ENCODE peak calls at places on chromosome 11, in four cellular contexts. B is GM12878, Q is K562, K is HepG2. I is an unnamed sample.

GRCh38 chr11:47372422-47372821 is 5.9 kb downstream of the SPI1 start:
- DNase-seq in B (no peak), Q (no peak), K (no peak), I (no peak)

GRCh38 chr11:44327730-44328691 is 18.1 kb upstream of the ALX4 start:
- DNase-seq in B (no peak), Q (no peak), K (no peak), I (no peak)

GRCh38 chr11:10938231-10938630 is 80.4 kb upstream of the ZBED5 start:
- DNase-seq in B (no peak), Q (no peak), K (no peak), I (no peak)

GRCh38 chr11:131301306-131301705 is 69.1 kb upstream of the NTM start:
- DNase-seq in B (no peak), Q (no peak), K (no peak), I (no peak)

GRCh38 chr11:121829159-121829643 is 286.8 kb downstream of the BLID start:
- DNase-seq in B (no peak), Q (no peak), K (no peak), I (no peak)

GRCh38 chr11:131052367-131052766 is 136.1 kb upstream of the SNX19 start:
- DNase-seq in B (no peak), Q (no peak), K (no peak), I (no peak)

GRCh38 chr11:134416726-134417125 is 4.7 kb upstream of the B3GAT1 start:
- DNase-seq in B (no peak), Q (no peak), K (no peak), I (no peak)

GRCh38 chr11:91243065-91243464 is 981.6 kb upstream of the FAT3 start:
- DNase-seq in B (no peak), Q (no peak), K (no peak), I (no peak)

GRCh38 chr11:66003291-66003690 is 988 bp downstream of the BANF1 start:
- DNase-seq in B (no peak), Q (no peak), K (no peak), I (no peak)

GRCh38 chr11:30046211-30046945 is 29.5 kb upstream of the KCNA4 start:
- DNase-seq in B (no peak), Q (no peak), K (no peak), I (peak; percentile 85)

GRCh38 chr11:103420593-103420992 is 311.4 kb downstream of the DYNC2H1 start:
- DNase-seq in B (no peak), Q (no peak), K (no peak), I (no peak)

GRCh38 chr11:102007567-102008437 is 39.4 kb upstream of the CFAP300 start:
- DNase-seq in B (peak; percentile 1), Q (peak; percentile 31), K (peak; percentile 88), I (peak; percentile 76)

GRCh38 chr11:130582994-130583393 is 134.5 kb downstream of the ADAMTS15 start:
- DNase-seq in B (no peak), Q (no peak), K (no peak), I (no peak)

GRCh38 chr11:33735426-33736147 is 636 bp downstream of the CD59 start:
- DNase-seq in B (peak; percentile 37), Q (no peak), K (peak; percentile 34), I (peak; percentile 52)

GRCh38 chr11:96905084-96905641 is 515.4 kb downstream of the JRKL start:
- DNase-seq in B (no peak), Q (no peak), K (no peak), I (no peak)

GRCh38 chr11:119755351-119756071 is 26.5 kb upstream of the NECTIN1 start:
- DNase-seq in B (no peak), Q (peak; percentile 15), K (no peak), I (no peak)

GRCh38 chr11:57426754-57427691 is at the start of gene SLC43A3:
- DNase-seq in B (peak; percentile 41), Q (peak; percentile 93), K (peak; percentile 19), I (peak; percentile 88)

GRCh38 chr11:58164389-58164788 is 24.5 kb upstream of the OR9Q2 start:
- DNase-seq in B (no peak), Q (no peak), K (no peak), I (no peak)

GRCh38 chr11:63567044-63567840 is 4.1 kb upstream of the PLAAT2 start:
- DNase-seq in B (peak; percentile 95), Q (peak; percentile 72), K (peak; percentile 32), I (peak; percentile 49)

GRCh38 chr11:73538381-73538872 is 59.5 kb downstream of the FAM168A start:
- DNase-seq in B (peak; percentile 53), Q (no peak), K (no peak), I (peak; percentile 70)

GRCh38 chr11:100741866-100742625 is 55.0 kb downstream of the ARHGAP42 start:
- DNase-seq in B (no peak), Q (no peak), K (no peak), I (no peak)

GRCh38 chr11:116109228-116109627 is 605.0 kb upstream of the CADM1 start:
- DNase-seq in B (no peak), Q (peak; percentile 15), K (no peak), I (no peak)

GRCh38 chr11:73184953-73185671 is 33.0 kb upstream of the P2RY2 start:
- DNase-seq in B (no peak), Q (peak; percentile 58), K (peak; percentile 52), I (peak; percentile 76)

GRCh38 chr11:76217653-76218160 is 11.4 kb upstream of the WNT11 start:
- DNase-seq in B (no peak), Q (no peak), K (no peak), I (no peak)

GRCh38 chr11:94766656-94767291 is 1.4 kb upstream of the AMOTL1 start:
- DNase-seq in B (no peak), Q (no peak), K (no peak), I (no peak)

GRCh38 chr11:1756024-1756561 is 5.7 kb upstream of the IFITM10 start:
- DNase-seq in B (no peak), Q (no peak), K (no peak), I (no peak)

GRCh38 chr11:97937501-97937900 is 1083.2 kb upstream of the CNTN5 start:
- DNase-seq in B (no peak), Q (peak; percentile 14), K (no peak), I (no peak)

GRCh38 chr11:82855616-82856015 is 44.6 kb downstream of the PRCP start:
- DNase-seq in B (no peak), Q (no peak), K (no peak), I (no peak)

GRCh38 chr11:58640386-58641023 is 18.0 kb downstream of the CNTF start:
- DNase-seq in B (no peak), Q (no peak), K (no peak), I (no peak)

GRCh38 chr11:1837171-1838076 is 1.4 kb upstream of the TNNI2 start:
- DNase-seq in B (no peak), Q (peak; percentile 88), K (peak; percentile 45), I (peak; percentile 88)

GRCh38 chr11:130775306-130776043 is 140.8 kb downstream of the SNX19 start:
- DNase-seq in B (no peak), Q (no peak), K (no peak), I (no peak)

GRCh38 chr11:80383655-80384054 is 942.8 kb upstream of the TENM4 start:
- DNase-seq in B (no peak), Q (no peak), K (no peak), I (no peak)

GRCh38 chr11:74460065-74460464 is 7.3 kb downstream of the KCNE3 start:
- DNase-seq in B (no peak), Q (peak; percentile 34), K (no peak), I (no peak)

DNA sequence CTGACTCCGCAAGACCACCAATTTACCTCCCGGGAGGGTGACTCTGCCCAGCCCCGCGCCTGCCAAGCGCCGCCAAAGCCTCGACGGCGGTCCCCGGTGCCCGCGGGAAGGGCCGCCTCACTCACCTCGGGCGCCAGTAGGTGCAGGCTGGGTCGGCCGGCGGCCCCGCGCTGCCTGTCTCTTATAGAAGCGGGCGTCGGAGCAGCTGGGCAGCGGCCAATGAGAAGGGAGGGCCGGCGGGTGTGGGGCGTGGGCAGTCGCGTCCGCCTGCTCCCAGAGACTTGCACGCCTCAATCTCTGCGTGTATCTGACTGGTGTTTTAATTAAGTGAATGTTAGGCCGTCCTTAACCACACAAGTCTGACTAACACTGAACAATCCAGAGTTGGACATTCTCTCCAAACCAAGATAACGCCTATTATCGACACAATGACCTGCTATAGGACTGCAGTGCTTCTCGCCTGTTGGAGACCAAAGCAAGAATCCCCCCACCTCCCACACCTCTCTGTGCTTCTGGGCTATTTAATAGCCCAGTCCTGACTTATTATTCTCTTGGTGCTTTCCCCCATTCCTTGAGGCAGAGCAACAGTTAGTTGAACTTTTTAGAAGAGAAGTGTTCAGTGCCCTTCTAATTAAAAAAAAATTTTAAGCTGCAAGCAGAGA is at the start of gene TPH1:
- DNase-seq in B (no peak), Q (peak; percentile 12), K (no peak), I (peak; percentile 80)
- TF ChIP-seq REST in B (no peak), Q (no peak), K (no peak), I (no peak)

GRCh38 chr11:128669491-128669890 is 24.4 kb upstream of the FLI1 start:
- DNase-seq in B (no peak), Q (no peak), K (no peak), I (no peak)
- TF ChIP-seq CREB1 in B (no peak), Q (no peak), K (no peak), I (no peak)

GRCh38 chr11:36079911-36080310 is 136.0 kb downstream of the LDLRAD3 start:
- DNase-seq in B (no peak), Q (no peak), K (no peak), I (no peak)
- H3K27ac ChIP-seq in B (no peak overlapping the region), Q (no peak overlapping the region), K (no peak overlapping the region), I (no peak overlapping the region)

GRCh38 chr11:31110825-31111224 is 258.7 kb downstream of the DCDC1 start:
- DNase-seq in B (no peak), Q (no peak), K (no peak), I (no peak)

GRCh38 chr11:31106326-31106725 is 263.2 kb downstream of the DCDC1 start:
- DNase-seq in B (no peak), Q (no peak), K (no peak), I (no peak)

GRCh38 chr11:31114437-31114836 is 255.1 kb downstream of the DCDC1 start:
- DNase-seq in B (no peak), Q (no peak), K (no peak), I (no peak)

GRCh38 chr11:31106963-31107576 is 262.5 kb downstream of the DCDC1 start:
- DNase-seq in B (no peak), Q (peak; percentile 49), K (peak; percentile 50), I (peak; percentile 92)

DNA sequence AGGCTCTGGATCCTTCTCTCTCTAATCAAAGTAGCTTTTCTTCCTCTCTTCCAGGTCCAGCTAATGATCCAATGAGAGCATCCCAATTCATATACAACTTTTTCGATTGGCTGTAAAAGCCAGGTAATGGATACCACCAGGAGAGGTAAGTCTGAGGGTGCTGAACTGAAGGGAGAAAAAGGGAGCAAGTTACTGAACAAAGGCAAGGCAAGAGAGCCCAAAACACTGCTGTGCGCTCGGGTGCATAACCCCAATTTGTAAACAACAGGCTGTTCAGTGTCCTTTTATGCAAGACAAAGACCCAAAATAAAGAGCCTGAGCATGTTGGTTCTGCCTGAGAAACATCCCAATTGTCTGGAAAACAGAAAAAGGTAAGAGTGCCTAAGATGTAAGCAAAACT is 260.1 kb downstream of the DCDC1 start:
- DNase-seq in B (no peak), Q (no peak), K (no peak), I (no peak)
- TF ChIP-seq REST in B (no peak), Q (no peak), K (no peak), I (no peak)